ENCODE peak calls at places on chromosomes 11 and 22, in five cellular contexts. B is NCI-H69, E is hypothalamus, X is HTR-8/SVneo, N is naive B cell. P is an unnamed sample.

GRCh38 chr11:1040428-1041148 is 4.1 kb upstream of the MUC6 start:
- DNase-seq in B (no peak), E (no peak), X (no peak), N (no peak), P (no peak)

GRCh38 chr22:49161002-49161850 is 666.4 kb downstream of the BRD1 start:
- DNase-seq in B (no peak), E (no peak), X (no peak), N (no peak), P (no peak)

GRCh38 chr11:86814775-86815174 is 14.4 kb downstream of the PRSS23 start:
- DNase-seq in B (no peak), E (no peak), X (no peak), N (no peak), P (no peak)

GRCh38 chr22:34588893-34589545 is 476.9 kb upstream of the ISX start:
- DNase-seq in B (no peak), E (no peak), X (no peak), N (no peak), P (no peak)

GRCh38 chr11:445765-446588 is 4.1 kb upstream of the PTDSS2 start:
- DNase-seq in B (peak), E (no peak), X (no peak), N (no peak), P (no peak)

GRCh38 chr11:1875093-1875785 is 16.5 kb downstream of the PRR33 start:
- DNase-seq in B (peak), E (no peak), X (no peak), N (no peak), P (no peak)

GRCh38 chr11:118334746-118335145 is 7.8 kb downstream of the CD3D start:
- DNase-seq in B (no peak), E (no peak), X (no peak), N (no peak), P (no peak)

GRCh38 chr11:65432686-65433582 is 10.3 kb downstream of the NEAT1 start:
- DNase-seq in B (peak), E (no peak), X (no peak), N (no peak), P (peak)

GRCh38 chr11:35675901-35676610 is 13.5 kb downstream of the TRIM44 start:
- DNase-seq in B (peak), E (no peak), X (no peak), N (no peak), P (no peak)

GRCh38 chr11:105189586-105189985 is 50.0 kb upstream of the CARD18 start:
- DNase-seq in B (no peak), E (no peak), X (no peak), N (no peak), P (no peak)

GRCh38 chr11:83087035-83087434 is 15.3 kb upstream of the RAB30 start:
- DNase-seq in B (peak), E (no peak), X (no peak), N (no peak), P (peak)

GRCh38 chr22:19201130-19201857 is 22.8 kb upstream of the SLC25A1 start:
- DNase-seq in B (no peak), E (no peak), X (no peak), N (no peak), P (no peak)

GRCh38 chr11:113035708-113036107 is 74.5 kb downstream of the NCAM1 start:
- DNase-seq in B (no peak), E (no peak), X (no peak), N (no peak), P (no peak)

GRCh38 chr11:118010738-118011461 is 24.7 kb downstream of the IL10RA start:
- DNase-seq in B (no peak), E (peak), X (no peak), N (peak), P (no peak)

GRCh38 chr11:44774131-44774530 is 47.4 kb downstream of the TSPAN18 start:
- DNase-seq in B (peak), E (no peak), X (no peak), N (no peak), P (no peak)

GRCh38 chr11:34214961-34215805 is 109.8 kb downstream of the NAT10 start:
- DNase-seq in B (peak), E (no peak), X (no peak), N (no peak), P (peak)

GRCh38 chr22:35850831-35851230 is 133.2 kb downstream of the APOL5 start:
- DNase-seq in B (no peak), E (no peak), X (no peak), N (no peak), P (no peak)

GRCh38 chr11:111729441-111729840 is 36.7 kb downstream of the PPP2R1B start:
- DNase-seq in B (peak), E (no peak), X (no peak), N (no peak), P (no peak)

GRCh38 chr11:129853508-129854228 is 38.0 kb downstream of the TMEM45B start:
- DNase-seq in B (peak), E (no peak), X (no peak), N (no peak), P (no peak)

GRCh38 chr22:27399161-27399560 is 402.4 kb downstream of the MN1 start:
- DNase-seq in B (no peak), E (no peak), X (no peak), N (no peak), P (no peak)

GRCh38 chr22:46588279-46589140 is 31.7 kb upstream of the GRAMD4 start:
- DNase-seq in B (no peak), E (peak), X (no peak), N (no peak), P (no peak)

GRCh38 chr11:43643898-43644625 is 36.5 kb upstream of the HSD17B12 start:
- DNase-seq in B (peak), E (peak), X (peak), N (peak), P (peak)

GRCh38 chr11:72260574-72260973 is 16.6 kb upstream of the PHOX2A start:
- DNase-seq in B (no peak), E (no peak), X (no peak), N (no peak), P (no peak)

GRCh38 chr22:42745118-42745517 is 24.4 kb upstream of the A4GALT start:
- DNase-seq in B (no peak), E (no peak), X (peak), N (no peak), P (peak)

GRCh38 chr11:119448380-119448779 is 25.4 kb upstream of the THY1 start:
- DNase-seq in B (no peak), E (no peak), X (no peak), N (no peak), P (no peak)

GRCh38 chr22:49768077-49768476 is 59.6 kb downstream of the BRD1 start:
- DNase-seq in B (no peak), E (no peak), X (no peak), N (no peak), P (no peak)

GRCh38 chr11:124174001-124174400 is 9.1 kb upstream of the OR10D3 start:
- DNase-seq in B (peak), E (no peak), X (no peak), N (no peak), P (peak)

GRCh38 chr22:33599596-33599995 is 320.7 kb downstream of the LARGE1 start:
- DNase-seq in B (no peak), E (no peak), X (no peak), N (no peak), P (no peak)

GRCh38 chr11:115042002-115042401 is 363.7 kb downstream of the NXPE2 start:
- DNase-seq in B (peak), E (no peak), X (no peak), N (no peak), P (no peak)

GRCh38 chr11:23991140-23991539 is 505.7 kb upstream of the LUZP2 start:
- DNase-seq in B (no peak), E (no peak), X (no peak), N (no peak), P (no peak)

GRCh38 chr22:50544746-50545253 is 899 bp upstream of the KLHDC7B start:
- DNase-seq in B (peak), E (no peak), X (no peak), N (no peak), P (no peak)

GRCh38 chr22:47309476-47309875 is 547.0 kb downstream of the TBC1D22A start:
- DNase-seq in B (no peak), E (no peak), X (no peak), N (no peak), P (no peak)

GRCh38 chr22:38317995-38318715 is 922 bp upstream of the CSNK1E start:
- DNase-seq in B (peak), E (no peak), X (peak), N (no peak), P (peak)

GRCh38 chr11:33668468-33668825 is 32.2 kb downstream of the C11orf91 start:
- DNase-seq in B (peak), E (no peak), X (no peak), N (no peak), P (no peak)

GRCh38 chr11:46674463-46675287 is 25.7 kb downstream of the ARHGAP1 start:
- DNase-seq in B (peak), E (no peak), X (no peak), N (peak), P (no peak)

GRCh38 chr11:113314389-113315301 is at the start of gene TTC12:
- DNase-seq in B (peak), E (peak), X (peak), N (peak), P (peak)

GRCh38 chr11:32426819-32427615 is 8.3 kb downstream of the WT1 start:
- DNase-seq in B (peak), E (no peak), X (no peak), N (no peak), P (no peak)

GRCh38 chr22:22474733-22475132 is 33.8 kb downstream of the ZNF280B start:
- DNase-seq in B (no peak), E (no peak), X (no peak), N (no peak), P (no peak)